ENCODE peak calls at places on chromosomes 1 and 21, in seven cellular contexts. T is neuronal stem cell, I is mesendoderm, B is H9, K is mesenchymal stem cell, P is trophoblast cell, H is H1. M is an unnamed sample.

GRCh38 chr1:119410977-119411376 is 4.0 kb upstream of the HSD3B2 start:
- DNase-seq in T (no peak), I (no peak), B (no peak), K (no peak), P (no peak), H (no peak), M (no peak)

GRCh38 chr1:225449774-225450173 is 21.9 kb upstream of the LBR start:
- DNase-seq in T (no peak), I (no peak), B (no peak), K (no peak), P (no peak), H (no peak), M (no peak)

GRCh38 chr1:31970873-31971272 is 32.7 kb upstream of the PTP4A2 start:
- DNase-seq in T (no peak), I (no peak), B (no peak), K (no peak), P (no peak), H (no peak), M (no peak)

GRCh38 chr1:46948629-46949282 is 7.5 kb upstream of the CYP4A11 start:
- DNase-seq in T (no peak), I (no peak), B (no peak), K (no peak), P (no peak), H (no peak), M (no peak)

GRCh38 chr21:45290948-45291612 is 3.4 kb upstream of the POFUT2 start:
- DNase-seq in T (no peak), I (peak), B (no peak), K (peak), P (no peak), H (peak), M (peak)

GRCh38 chr1:234111458-234112142 is 207.1 kb downstream of the SLC35F3 start:
- DNase-seq in T (peak), I (peak), B (peak), K (peak), P (peak), H (peak), M (peak)

GRCh38 chr1:93129507-93130099 is 50.5 kb downstream of the MTF2 start:
- DNase-seq in T (no peak), I (no peak), B (no peak), K (no peak), P (no peak), H (no peak), M (no peak)

GRCh38 chr1:83574749-83575148 is 424.2 kb downstream of the TTLL7 start:
- DNase-seq in T (peak), I (no peak), B (no peak), K (no peak), P (no peak), H (no peak), M (no peak)

GRCh38 chr1:153465728-153466625 is 5.5 kb upstream of the S100A7 start:
- DNase-seq in T (peak), I (peak), B (peak), K (peak), P (peak), H (peak), M (peak)

GRCh38 chr1:205438213-205439158 is 16.6 kb upstream of the LEMD1 start:
- DNase-seq in T (no peak), I (peak), B (no peak), K (peak), P (no peak), H (peak), M (peak)

GRCh38 chr1:159214149-159214760 is 9.6 kb downstream of the ACKR1 start:
- DNase-seq in T (no peak), I (peak), B (peak), K (peak), P (peak), H (peak), M (peak)

GRCh38 chr21:44989538-44989888 is 49.7 kb downstream of the SLX9 start:
- DNase-seq in T (no peak), I (no peak), B (no peak), K (no peak), P (no peak), H (no peak), M (peak)

GRCh38 chr1:10424651-10425050 is 5.6 kb upstream of the CENPS start:
- DNase-seq in T (no peak), I (no peak), B (no peak), K (no peak), P (no peak), H (no peak), M (no peak)

GRCh38 chr1:11301593-11301992 is 28.6 kb downstream of the UBIAD1 start:
- DNase-seq in T (no peak), I (no peak), B (no peak), K (no peak), P (no peak), H (no peak), M (no peak)

GRCh38 chr1:102500795-102501194 is 504.1 kb upstream of the OLFM3 start:
- DNase-seq in T (no peak), I (no peak), B (no peak), K (no peak), P (no peak), H (no peak), M (no peak)

DNA sequence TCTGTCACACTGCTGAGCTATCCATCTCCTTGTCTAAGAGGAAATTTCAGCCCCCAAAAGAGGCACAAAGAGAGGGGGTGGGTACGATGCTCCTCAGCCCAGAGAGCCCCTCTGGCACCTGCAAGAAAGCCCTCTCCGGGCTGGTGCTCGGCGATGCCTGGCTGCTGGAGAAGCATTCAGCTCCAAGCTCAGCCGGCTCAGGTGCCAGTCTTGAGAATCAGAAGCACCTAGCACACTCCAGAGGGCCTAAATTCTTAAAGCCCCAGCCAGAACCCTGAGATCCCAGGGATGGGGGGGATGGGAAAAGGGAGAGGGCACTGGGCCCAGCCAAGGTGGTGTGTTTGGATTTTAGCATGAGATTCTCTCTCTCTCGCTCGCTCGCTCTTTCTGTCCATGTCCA is 2.9 kb downstream of the GRIK3 start:
- DNase-seq in T (no peak), I (no peak), B (no peak), K (no peak), P (no peak), H (no peak), M (no peak)
- H2BK120ac ChIP-seq in T (no peak), I (no peak), B (no peak), K (no peak), P (no peak), H (no peak), M (no peak)

DNA sequence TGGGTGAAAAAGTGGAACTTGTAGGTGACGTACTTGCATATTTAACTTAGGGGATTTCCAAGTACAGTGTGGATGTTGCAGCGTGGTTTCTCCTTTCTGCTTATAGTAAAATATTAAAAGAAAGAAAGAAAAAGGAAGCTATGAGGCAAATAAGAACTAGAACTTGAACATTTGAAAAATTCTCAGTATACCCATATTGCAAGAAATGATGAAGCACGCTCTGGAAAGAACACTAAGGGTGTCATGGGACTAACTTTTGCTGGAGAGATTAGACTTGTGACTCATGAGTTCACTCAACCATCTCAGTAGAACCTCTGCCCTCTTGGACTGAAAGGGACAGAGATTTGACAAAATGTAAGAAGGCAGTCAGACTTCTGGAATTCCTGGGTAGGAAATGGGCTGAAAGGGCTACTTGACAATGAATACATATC is 704.5 kb upstream of the ADGRL4 start:
- DNase-seq in T (no peak), I (no peak), B (no peak), K (peak), P (no peak), H (no peak), M (peak)
- H2BK120ac ChIP-seq in T (no peak), I (no peak), B (no peak), K (no peak), P (no peak), H (no peak), M (no peak)

GRCh38 chr1:61322008-61322744 is 239.8 kb downstream of the NFIA start:
- DNase-seq in T (no peak), I (no peak), B (no peak), K (no peak), P (peak), H (no peak), M (no peak)

GRCh38 chr1:61320575-61320974 is 238.2 kb downstream of the NFIA start:
- DNase-seq in T (no peak), I (peak), B (no peak), K (no peak), P (no peak), H (no peak), M (no peak)

GRCh38 chr1:61316493-61316892 is 234.1 kb downstream of the NFIA start:
- DNase-seq in T (no peak), I (no peak), B (no peak), K (no peak), P (no peak), H (no peak), M (no peak)

GRCh38 chr1:61322769-61323168 is 240.4 kb downstream of the NFIA start:
- DNase-seq in T (no peak), I (no peak), B (no peak), K (no peak), P (no peak), H (no peak), M (no peak)

GRCh38 chr1:61318319-61319125 is 236.2 kb downstream of the NFIA start:
- DNase-seq in T (no peak), I (no peak), B (no peak), K (peak), P (no peak), H (no peak), M (peak)
- H2BK120ac ChIP-seq in T (no peak), I (no peak), B (no peak), K (no peak), P (no peak), H (no peak), M (no peak)

GRCh38 chr21:38080888-38081287 is 164.6 kb upstream of the KCNJ6 start:
- DNase-seq in T (no peak), I (no peak), B (no peak), K (no peak), P (no peak), H (no peak), M (no peak)
- H2BK120ac ChIP-seq in T (no peak), I (no peak), B (no peak), K (no peak), P (no peak), H (no peak), M (no peak)

DNA sequence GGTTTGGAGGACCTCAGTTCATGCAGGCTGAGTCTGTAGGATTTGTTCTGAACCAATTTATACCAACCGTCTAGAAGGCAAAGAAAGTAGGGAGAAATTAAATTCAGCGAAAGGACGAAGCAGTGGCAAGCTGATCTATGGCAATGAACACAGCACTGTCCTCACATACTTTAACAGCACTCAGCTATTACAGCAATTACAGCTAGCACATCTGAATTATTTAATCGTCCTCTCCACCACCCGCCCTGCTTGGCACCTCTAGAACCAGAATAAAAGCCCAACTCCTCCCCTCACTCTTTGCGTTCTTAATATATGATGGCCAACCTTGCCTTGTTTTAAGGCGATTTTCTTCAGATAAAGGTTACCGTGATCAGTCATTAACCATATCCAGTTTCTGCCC is 169.4 kb upstream of the ESRRG start:
- DNase-seq in T (no peak), I (no peak), B (no peak), K (no peak), P (no peak), H (no peak), M (no peak)
- H2BK120ac ChIP-seq in T (no peak), I (no peak), B (no peak), K (no peak), P (no peak), H (no peak), M (no peak)

GRCh38 chr1:39727221-39727931 is 11.3 kb upstream of the PPIE start:
- DNase-seq in T (no peak), I (no peak), B (no peak), K (no peak), P (no peak), H (no peak), M (no peak)
- H2BK120ac ChIP-seq in T (no peak), I (no peak), B (no peak), K (no peak), P (no peak), H (no peak), M (no peak)

GRCh38 chr1:952201-952600 is 6.9 kb downstream of the NOC2L start:
- DNase-seq in T (no peak), I (no peak), B (no peak), K (no peak), P (no peak), H (no peak), M (no peak)

GRCh38 chr1:950268-950667 is 8.8 kb downstream of the NOC2L start:
- DNase-seq in T (no peak), I (no peak), B (no peak), K (no peak), P (no peak), H (no peak), M (no peak)

GRCh38 chr1:950881-951280 is 8.2 kb downstream of the NOC2L start:
- DNase-seq in T (no peak), I (no peak), B (no peak), K (no peak), P (no peak), H (no peak), M (no peak)

GRCh38 chr1:952603-953002 is 6.5 kb downstream of the NOC2L start:
- DNase-seq in T (no peak), I (no peak), B (no peak), K (no peak), P (no peak), H (no peak), M (no peak)

DNA sequence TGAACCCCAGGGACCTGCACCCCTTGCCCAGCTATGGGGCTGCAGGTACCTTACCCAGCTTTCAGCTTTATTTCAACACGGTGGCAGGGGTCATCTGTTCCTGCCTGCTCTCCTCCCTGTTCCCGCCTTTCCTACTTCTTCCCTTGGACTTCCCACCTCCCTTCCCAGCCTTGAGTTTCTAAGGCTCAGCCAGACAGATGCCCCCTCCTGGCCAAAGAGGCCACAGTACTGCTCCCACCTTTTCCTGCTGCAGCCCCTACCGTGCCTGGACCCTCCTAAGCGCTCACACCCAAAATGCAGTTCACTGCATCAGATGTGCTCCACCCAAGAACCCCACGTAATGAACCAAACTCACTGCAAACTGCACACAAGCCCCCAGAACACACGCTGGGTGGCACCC is 7.7 kb downstream of the NOC2L start:
- DNase-seq in T (no peak), I (peak), B (peak), K (peak), P (no peak), H (no peak), M (peak)
- H2BK120ac ChIP-seq in T (no peak), I (no peak), B (no peak), K (no peak), P (no peak), H (no peak), M (no peak)

GRCh38 chr1:236101233-236102200 is 36.6 kb upstream of the NID1 start:
- DNase-seq in T (no peak), I (no peak), B (no peak), K (no peak), P (no peak), H (no peak), M (no peak)
- H2BK120ac ChIP-seq in T (no peak), I (no peak), B (no peak), K (no peak), P (no peak), H (no peak), M (no peak)

DNA sequence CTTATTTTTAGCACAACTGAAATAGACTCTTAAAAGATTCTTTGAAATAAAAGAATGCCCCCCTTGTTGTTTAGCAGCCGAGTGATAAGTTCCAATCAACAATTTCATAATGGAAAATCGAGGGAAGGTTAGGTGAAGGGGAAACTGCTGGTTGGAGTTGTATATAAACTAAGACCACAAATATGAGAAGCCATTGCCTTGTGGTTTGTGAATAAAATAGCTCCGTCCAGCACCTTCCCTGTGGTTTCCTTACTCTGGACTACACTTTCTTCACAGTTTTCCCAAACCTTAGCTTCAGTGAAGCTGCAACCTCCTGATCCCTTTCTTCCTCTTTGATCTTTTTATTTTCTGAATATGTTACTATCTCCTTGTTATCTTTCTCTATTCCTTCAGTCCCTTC is 6.7 kb upstream of the RAB3GAP2 start:
- DNase-seq in T (no peak), I (no peak), B (no peak), K (peak), P (no peak), H (no peak), M (peak)
- H2BK120ac ChIP-seq in T (no peak), I (no peak), B (no peak), K (no peak), P (no peak), H (no peak), M (no peak)

M was measured in IMR-90.